ENCODE peak calls at places on chromosomes 2 and 18, in eight cellular contexts. One of them, this sample, is unnamed.

GRCh38 chr2:160882906-160883305 is 277.3 kb upstream of the TANK start:
- DNase-seq in A549: no peak
- DNase-seq in astrocyte of the spinal cord: no peak
- DNase-seq in K562: no peak
- DNase-seq in GM23338: no peak
- DNase-seq in PC-3: no peak
- DNase-seq in GM12865: no peak
- DNase-seq in astrocyte of the cerebellum: no peak
- DNase-seq in this sample: no peak

GRCh38 chr2:11836647-11837219 is 90.3 kb downstream of the LPIN1 start:
- DNase-seq in GM12865: no peak
- DNase-seq in A549: no peak
- DNase-seq in astrocyte of the spinal cord: no peak
- DNase-seq in astrocyte of the cerebellum: no peak
- DNase-seq in K562: no peak
- DNase-seq in GM23338: no peak
- DNase-seq in PC-3: no peak
- DNase-seq in this sample: no peak

GRCh38 chr18:8730080-8730827 is 24.9 kb downstream of the MTCL1 start:
- DNase-seq in A549: peak
- DNase-seq in GM12865: no peak
- DNase-seq in astrocyte of the cerebellum: peak
- DNase-seq in PC-3: peak
- DNase-seq in K562: peak
- DNase-seq in astrocyte of the spinal cord: peak
- DNase-seq in GM23338: no peak
- DNase-seq in this sample: no peak

GRCh38 chr2:131588152-131588873 is 60.6 kb downstream of the CCDC74A start:
- DNase-seq in astrocyte of the cerebellum: no peak
- DNase-seq in GM12865: peak
- DNase-seq in GM23338: no peak
- DNase-seq in astrocyte of the spinal cord: no peak
- DNase-seq in A549: no peak
- DNase-seq in PC-3: no peak
- DNase-seq in K562: no peak
- DNase-seq in this sample: no peak

GRCh38 chr2:234243871-234244565 is 193.5 kb downstream of the SPP2 start:
- DNase-seq in astrocyte of the spinal cord: peak
- DNase-seq in GM23338: no peak
- DNase-seq in astrocyte of the cerebellum: peak
- DNase-seq in A549: peak
- DNase-seq in K562: no peak
- DNase-seq in GM12865: peak
- DNase-seq in PC-3: peak
- DNase-seq in this sample: no peak

GRCh38 chr18:2891526-2892431 is 45.0 kb downstream of the EMILIN2 start:
- DNase-seq in astrocyte of the spinal cord: no peak
- DNase-seq in PC-3: peak
- DNase-seq in GM23338: no peak
- DNase-seq in A549: no peak
- DNase-seq in astrocyte of the cerebellum: no peak
- DNase-seq in K562: no peak
- DNase-seq in GM12865: no peak
- DNase-seq in this sample: no peak

GRCh38 chr2:118014492-118014824 is 588 bp upstream of the CCDC93 start:
- DNase-seq in astrocyte of the spinal cord: no peak
- DNase-seq in GM12865: no peak
- DNase-seq in K562: no peak
- DNase-seq in PC-3: no peak
- DNase-seq in A549: no peak
- DNase-seq in GM23338: peak
- DNase-seq in astrocyte of the cerebellum: no peak
- DNase-seq in this sample: no peak

GRCh38 chr2:67259581-67260347 is 137.4 kb upstream of the ETAA1 start:
- DNase-seq in astrocyte of the spinal cord: peak
- DNase-seq in A549: peak
- DNase-seq in GM23338: peak
- DNase-seq in astrocyte of the cerebellum: peak
- DNase-seq in K562: no peak
- DNase-seq in GM12865: no peak
- DNase-seq in PC-3: peak
- DNase-seq in this sample: peak

GRCh38 chr2:44136186-44136585 is 32.5 kb upstream of the PPM1B start:
- DNase-seq in GM12865: no peak
- DNase-seq in astrocyte of the cerebellum: no peak
- DNase-seq in A549: peak
- DNase-seq in K562: no peak
- DNase-seq in astrocyte of the spinal cord: peak
- DNase-seq in PC-3: peak
- DNase-seq in GM23338: peak
- DNase-seq in this sample: peak

GRCh38 chr2:128646691-128647090 is 328.0 kb upstream of the HS6ST1 start:
- DNase-seq in A549: no peak
- DNase-seq in PC-3: no peak
- DNase-seq in astrocyte of the spinal cord: no peak
- DNase-seq in GM12865: no peak
- DNase-seq in K562: no peak
- DNase-seq in GM23338: no peak
- DNase-seq in astrocyte of the cerebellum: no peak
- DNase-seq in this sample: no peak

GRCh38 chr2:64784168-64785061 is 130.7 kb upstream of the SERTAD2 start:
- DNase-seq in GM23338: no peak
- DNase-seq in PC-3: peak
- DNase-seq in astrocyte of the spinal cord: no peak
- DNase-seq in astrocyte of the cerebellum: no peak
- DNase-seq in A549: no peak
- DNase-seq in GM12865: no peak
- DNase-seq in K562: no peak
- DNase-seq in this sample: no peak

GRCh38 chr2:154173919-154174318 is 302.2 kb downstream of the GALNT13 start:
- DNase-seq in astrocyte of the spinal cord: no peak
- DNase-seq in GM23338: no peak
- DNase-seq in GM12865: no peak
- DNase-seq in A549: no peak
- DNase-seq in astrocyte of the cerebellum: no peak
- DNase-seq in PC-3: no peak
- DNase-seq in K562: no peak
- DNase-seq in this sample: no peak

GRCh38 chr18:8455661-8456614 is 153.3 kb upstream of the RAB12 start:
- DNase-seq in GM23338: no peak
- DNase-seq in PC-3: no peak
- DNase-seq in K562: no peak
- DNase-seq in GM12865: no peak
- DNase-seq in A549: no peak
- DNase-seq in astrocyte of the cerebellum: no peak
- DNase-seq in astrocyte of the spinal cord: no peak
- DNase-seq in this sample: no peak

GRCh38 chr2:230814616-230815015 is 50.1 kb upstream of the ITM2C start:
- DNase-seq in K562: peak
- DNase-seq in astrocyte of the cerebellum: peak
- DNase-seq in PC-3: peak
- DNase-seq in astrocyte of the spinal cord: peak
- DNase-seq in GM12865: peak
- DNase-seq in GM23338: peak
- DNase-seq in A549: peak
- DNase-seq in this sample: no peak

GRCh38 chr18:7221424-7222155 is 9.3 kb upstream of the LRRC30 start:
- DNase-seq in astrocyte of the cerebellum: peak
- DNase-seq in A549: peak
- DNase-seq in GM12865: peak
- DNase-seq in PC-3: peak
- DNase-seq in astrocyte of the spinal cord: peak
- DNase-seq in K562: peak
- DNase-seq in GM23338: peak
- DNase-seq in this sample: peak
- TF ChIP-seq CTCF in astrocyte of the cerebellum: peak
- TF ChIP-seq CTCF in A549: peak
- TF ChIP-seq CTCF in GM12865: peak
- TF ChIP-seq CTCF in PC-3: peak
- TF ChIP-seq CTCF in astrocyte of the spinal cord: peak
- TF ChIP-seq CTCF in K562: peak
- TF ChIP-seq CTCF in GM23338: peak
- TF ChIP-seq CTCF in this sample: peak

DNA sequence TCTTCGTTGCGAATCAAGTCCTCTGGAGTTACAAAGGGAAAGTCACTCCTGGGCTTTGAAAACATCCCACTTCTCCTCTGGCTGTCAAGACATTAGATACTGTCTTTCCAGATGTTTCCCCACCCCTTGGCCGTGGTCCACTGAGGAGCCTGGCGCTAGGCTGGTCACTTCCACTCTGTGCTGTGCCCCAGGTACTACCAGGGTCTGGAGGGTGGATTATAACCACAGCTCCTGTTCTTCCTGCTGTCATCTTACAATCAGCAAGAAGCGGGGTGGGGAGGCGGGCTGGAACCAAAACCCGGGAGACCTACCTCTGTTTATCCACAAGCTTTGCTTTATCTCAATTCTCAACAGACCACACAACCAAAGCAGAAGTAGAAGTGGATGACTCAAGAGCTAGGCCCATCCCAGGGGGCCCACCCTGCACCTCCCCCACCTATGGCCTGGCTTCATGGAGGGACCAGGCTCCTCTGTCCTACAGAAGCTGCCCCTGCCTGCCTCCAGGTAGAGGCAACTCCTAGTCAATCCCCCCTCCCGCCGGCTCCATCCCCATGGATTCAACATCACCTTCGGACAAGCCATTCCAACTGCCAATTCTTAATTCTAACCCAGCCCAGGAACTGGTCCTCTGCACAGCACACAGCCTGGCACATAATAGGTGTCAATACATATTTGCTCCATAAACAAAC is 17.8 kb downstream of the SMAD7 start:
- DNase-seq in GM12865: peak
- DNase-seq in PC-3: no peak
- DNase-seq in K562: peak
- DNase-seq in astrocyte of the spinal cord: peak
- DNase-seq in astrocyte of the cerebellum: no peak
- DNase-seq in A549: no peak
- DNase-seq in GM23338: no peak
- DNase-seq in this sample: no peak
- H3K4me3 ChIP-seq in GM12865: peak
- H3K4me3 ChIP-seq in PC-3: no peak
- H3K4me3 ChIP-seq in K562: no peak
- H3K4me3 ChIP-seq in astrocyte of the spinal cord: no peak
- H3K4me3 ChIP-seq in astrocyte of the cerebellum: no peak
- H3K4me3 ChIP-seq in A549: peak
- H3K4me3 ChIP-seq in GM23338: peak
- H3K4me3 ChIP-seq in this sample: no peak

GRCh38 chr2:120026890-120027289 is 14.0 kb downstream of the EPB41L5 start:
- DNase-seq in A549: peak
- DNase-seq in astrocyte of the spinal cord: no peak
- DNase-seq in GM23338: peak
- DNase-seq in K562: no peak
- DNase-seq in PC-3: no peak
- DNase-seq in astrocyte of the cerebellum: no peak
- DNase-seq in GM12865: no peak
- DNase-seq in this sample: no peak

GRCh38 chr2:120028795-120029194 is 15.9 kb downstream of the EPB41L5 start:
- DNase-seq in A549: no peak
- DNase-seq in GM23338: no peak
- DNase-seq in astrocyte of the cerebellum: no peak
- DNase-seq in astrocyte of the spinal cord: no peak
- DNase-seq in GM12865: no peak
- DNase-seq in K562: no peak
- DNase-seq in PC-3: no peak
- DNase-seq in this sample: no peak

GRCh38 chr2:120032297-120032696 is 19.4 kb downstream of the EPB41L5 start:
- DNase-seq in K562: no peak
- DNase-seq in GM12865: no peak
- DNase-seq in PC-3: no peak
- DNase-seq in astrocyte of the spinal cord: no peak
- DNase-seq in GM23338: no peak
- DNase-seq in A549: no peak
- DNase-seq in astrocyte of the cerebellum: no peak
- DNase-seq in this sample: no peak

GRCh38 chr2:120034027-120034426 is 21.1 kb downstream of the EPB41L5 start:
- DNase-seq in astrocyte of the spinal cord: no peak
- DNase-seq in GM23338: no peak
- DNase-seq in K562: no peak
- DNase-seq in PC-3: no peak
- DNase-seq in astrocyte of the cerebellum: no peak
- DNase-seq in GM12865: no peak
- DNase-seq in A549: no peak
- DNase-seq in this sample: no peak

DNA sequence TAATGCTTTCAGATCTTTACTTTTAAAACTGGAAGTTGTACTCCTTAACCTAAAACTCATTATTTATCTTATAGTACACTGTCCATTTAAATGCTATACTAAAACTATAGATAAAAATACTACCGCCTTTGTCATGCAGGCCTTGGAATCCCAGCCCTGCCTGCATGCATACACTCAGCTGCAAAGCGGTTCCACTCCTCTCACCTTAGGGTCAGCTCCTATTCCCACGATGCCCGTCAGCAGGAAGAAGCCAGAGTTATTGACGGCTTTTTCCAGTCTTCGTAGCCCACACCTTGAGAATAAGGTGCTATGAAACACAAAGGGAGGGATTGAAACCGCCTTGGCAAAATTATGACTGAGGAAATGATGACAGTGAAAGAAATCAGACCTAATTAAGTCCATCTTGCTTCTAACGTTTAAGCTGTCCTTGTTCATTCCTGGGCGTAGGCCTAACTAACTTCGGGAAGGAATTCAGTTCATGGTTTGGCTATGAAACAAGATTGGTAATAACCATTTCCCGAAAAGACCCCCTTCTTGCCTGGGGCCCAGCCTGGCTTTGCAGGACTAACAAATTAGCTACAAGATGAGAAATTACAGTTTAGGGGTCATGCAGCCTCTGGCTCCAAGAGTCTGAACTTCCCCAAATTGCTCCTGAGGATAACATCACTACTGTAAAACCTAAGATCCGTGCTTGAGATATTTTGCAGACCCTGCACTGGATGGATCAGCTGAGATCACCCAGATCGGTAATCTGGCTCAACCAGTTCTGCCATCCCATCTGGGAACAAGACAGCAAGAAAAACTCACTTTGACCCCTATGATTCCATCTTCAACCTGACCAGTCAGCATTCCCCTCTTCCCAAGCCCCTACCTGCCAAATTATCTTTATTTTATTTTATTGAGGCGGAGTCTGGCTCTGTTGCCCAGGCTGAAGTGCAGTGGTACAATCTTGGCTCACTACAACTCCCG is 17.1 kb downstream of the EPB41L5 start:
- DNase-seq in astrocyte of the cerebellum: no peak
- DNase-seq in GM12865: no peak
- DNase-seq in GM23338: peak
- DNase-seq in A549: no peak
- DNase-seq in astrocyte of the spinal cord: no peak
- DNase-seq in K562: no peak
- DNase-seq in PC-3: no peak
- DNase-seq in this sample: no peak
- TF ChIP-seq CTCF in astrocyte of the cerebellum: no peak
- TF ChIP-seq CTCF in GM12865: no peak
- TF ChIP-seq CTCF in GM23338: no peak
- TF ChIP-seq CTCF in A549: no peak
- TF ChIP-seq CTCF in astrocyte of the spinal cord: no peak
- TF ChIP-seq CTCF in K562: no peak
- TF ChIP-seq CTCF in PC-3: no peak
- TF ChIP-seq CTCF in this sample: no peak

DNA sequence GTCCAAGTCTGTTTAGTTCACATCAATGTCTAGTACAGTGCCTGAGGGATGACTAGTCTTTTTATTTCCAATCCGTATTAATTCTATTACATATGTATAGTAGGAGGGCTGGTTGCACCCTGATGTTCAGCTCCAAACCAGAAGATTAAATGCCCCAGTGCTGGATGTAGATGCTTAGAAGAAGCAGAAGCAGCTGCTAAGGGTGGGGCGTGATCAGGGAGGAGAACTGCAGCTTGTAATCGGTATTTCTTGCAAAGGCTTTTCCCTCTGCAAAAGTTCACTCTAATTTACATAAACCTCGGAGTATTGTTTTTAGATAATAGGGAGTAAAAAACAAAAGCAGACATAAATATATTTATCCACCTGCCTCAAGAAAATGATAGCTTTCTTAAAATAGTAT is 145.3 kb upstream of the ITGA4 start:
- DNase-seq in astrocyte of the cerebellum: no peak
- DNase-seq in astrocyte of the spinal cord: no peak
- DNase-seq in PC-3: no peak
- DNase-seq in A549: no peak
- DNase-seq in K562: no peak
- DNase-seq in GM23338: no peak
- DNase-seq in GM12865: peak
- DNase-seq in this sample: no peak
- H3K4me3 ChIP-seq in astrocyte of the cerebellum: no peak
- H3K4me3 ChIP-seq in astrocyte of the spinal cord: no peak
- H3K4me3 ChIP-seq in PC-3: no peak
- H3K4me3 ChIP-seq in A549: no peak
- H3K4me3 ChIP-seq in K562: no peak
- H3K4me3 ChIP-seq in GM23338: no peak
- H3K4me3 ChIP-seq in GM12865: peak
- H3K4me3 ChIP-seq in this sample: no peak